ENCODE peak calls at places on chromosomes 3 and 15, in six cellular contexts. K, B, E, C, Y and P are unnamed samples.

GRCh38 chr3:184234224-184234623 is 4.8 kb downstream of the VWA5B2 start:
- DNase-seq in K (peak), B (peak), E (peak), C (no peak), Y (peak), P (no peak)

GRCh38 chr3:60756231-60756630 is 495.0 kb downstream of the FHIT start:
- DNase-seq in K (peak), B (no peak), E (peak), C (no peak), Y (no peak), P (no peak)

GRCh38 chr15:28002867-28003266 is 96.2 kb downstream of the OCA2 start:
- DNase-seq in K (no peak), B (no peak), E (no peak), C (no peak), Y (no peak), P (peak)

GRCh38 chr3:175716451-175716850 is 857.3 kb downstream of the NAALADL2 start:
- DNase-seq in K (peak), B (no peak), E (peak), C (no peak), Y (no peak), P (no peak)

GRCh38 chr3:75737831-75738493 is 47.4 kb downstream of the ZNF717 start:
- DNase-seq in K (peak), B (no peak), E (no peak), C (peak), Y (peak), P (no peak)

GRCh38 chr15:62719316-62719715 is 323.2 kb upstream of the TPM1 start:
- DNase-seq in K (peak), B (no peak), E (peak), C (no peak), Y (no peak), P (no peak)

GRCh38 chr3:100650651-100651611 is 41.5 kb downstream of the ADGRG7 start:
- DNase-seq in K (peak), B (no peak), E (peak), C (peak), Y (peak), P (no peak)

GRCh38 chr3:88150371-88150770 is 612 bp downstream of the C3orf38 start:
- DNase-seq in K (peak), B (no peak), E (no peak), C (peak), Y (peak), P (no peak)

GRCh38 chr3:104908761-104909160 is 457.9 kb upstream of the ALCAM start:
- DNase-seq in K (no peak), B (no peak), E (peak), C (peak), Y (no peak), P (no peak)

GRCh38 chr15:73930790-73931281 is 4.6 kb downstream of the LOXL1 start:
- DNase-seq in K (peak), B (no peak), E (peak), C (no peak), Y (peak), P (no peak)

GRCh38 chr3:47455806-47456452 is 19.8 kb downstream of the SCAP start:
- DNase-seq in K (no peak), B (no peak), E (peak), C (no peak), Y (peak), P (peak)

GRCh38 chr15:75836953-75837321 is 6.3 kb upstream of the UBE2Q2 start:
- DNase-seq in K (peak), B (no peak), E (peak), C (peak), Y (peak), P (no peak)
- TF ChIP-seq CTCF in K (no peak), B (no peak), E (peak), C (no peak), Y (no peak), P (no peak)

DNA sequence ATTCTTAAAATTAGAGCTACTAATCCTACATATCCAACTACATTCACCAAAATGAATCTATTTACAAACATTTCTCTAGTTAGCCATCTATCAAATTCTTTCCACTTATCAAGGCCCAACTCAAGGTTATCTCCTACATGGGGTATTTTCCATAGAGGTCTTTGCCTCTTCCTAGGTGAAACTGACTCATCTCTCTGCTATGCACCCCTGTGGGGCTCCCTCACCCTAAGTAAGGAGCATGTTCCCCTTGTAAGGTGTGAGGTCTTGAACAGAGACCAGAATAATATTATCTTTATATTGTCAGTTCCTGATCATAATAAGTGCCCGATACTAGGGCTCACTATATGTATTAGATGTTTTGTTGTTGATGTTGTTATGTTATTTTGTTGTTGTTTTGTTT is 74.6 kb upstream of the TSC22D2 start:
- DNase-seq in K (no peak), B (no peak), E (no peak), C (no peak), Y (no peak), P (no peak)
- TF ChIP-seq CTCF in K (no peak), B (no peak), E (no peak), C (no peak), Y (no peak), P (no peak)

GRCh38 chr3:46369675-46370132 is 1.0 kb upstream of the CCR5 start:
- DNase-seq in K (no peak), B (no peak), E (no peak), C (peak), Y (no peak), P (peak)

GRCh38 chr3:46367811-46368210 is 2.9 kb upstream of the CCR5 start:
- DNase-seq in K (no peak), B (no peak), E (no peak), C (no peak), Y (no peak), P (peak)

GRCh38 chr3:46370784-46371183 is at the start of gene CCR5:
- DNase-seq in K (no peak), B (no peak), E (no peak), C (peak), Y (no peak), P (no peak)

GRCh38 chr3:46365737-46366524 is 4.8 kb upstream of the CCR5 start:
- DNase-seq in K (no peak), B (no peak), E (no peak), C (no peak), Y (no peak), P (peak)

DNA sequence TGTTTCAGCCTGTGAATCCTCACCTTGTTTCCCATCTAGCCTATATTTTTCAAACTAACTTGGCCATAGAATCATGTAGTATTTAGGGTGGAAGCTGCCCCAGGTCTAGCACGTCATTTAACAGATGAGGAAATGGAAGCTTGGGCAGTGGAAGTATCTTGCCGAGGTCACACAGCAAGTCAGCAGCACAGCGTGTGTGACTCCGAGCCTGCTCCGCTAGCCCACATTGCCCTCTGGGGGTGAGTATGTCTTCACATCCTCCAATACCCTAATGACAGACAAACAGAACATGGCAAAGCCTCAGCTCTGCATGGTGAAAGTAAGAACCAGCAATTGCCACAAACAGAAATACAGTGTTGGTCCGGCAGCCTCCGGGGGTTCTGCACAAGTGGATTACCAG is 2.2 kb upstream of the CCR5 start:
- DNase-seq in K (no peak), B (no peak), E (no peak), C (peak), Y (peak), P (peak)
- TF ChIP-seq CTCF in K (no peak), B (no peak), E (no peak), C (peak), Y (peak), P (peak)

GRCh38 chr3:49671291-49672288 is 2.6 kb upstream of the APEH start:
- DNase-seq in K (no peak), B (peak), E (peak), C (peak), Y (peak), P (no peak)

GRCh38 chr3:49673131-49673714 is 928 bp upstream of the APEH start:
- DNase-seq in K (no peak), B (no peak), E (no peak), C (peak), Y (no peak), P (no peak)

GRCh38 chr3:49675912-49676311 is 1.8 kb downstream of the APEH start:
- DNase-seq in K (no peak), B (no peak), E (no peak), C (no peak), Y (no peak), P (no peak)

GRCh38 chr3:49673715-49674490 is at the start of gene APEH:
- DNase-seq in K (peak), B (peak), E (peak), C (peak), Y (peak), P (peak)

GRCh38 chr3:49674491-49674983 is 386 bp downstream of the APEH start:
- DNase-seq in K (no peak), B (no peak), E (no peak), C (no peak), Y (no peak), P (no peak)
- TF ChIP-seq CTCF in K (no peak), B (no peak), E (no peak), C (no peak), Y (no peak), P (no peak)

GRCh38 chr3:54243262-54243931 is 121.0 kb downstream of the CACNA2D3 start:
- DNase-seq in K (no peak), B (peak), E (no peak), C (peak), Y (no peak), P (no peak)
- TF ChIP-seq CTCF in K (no peak), B (peak), E (peak), C (no peak), Y (no peak), P (no peak)

GRCh38 chr15:43185161-43186002 is at the start of gene CCNDBP1:
- DNase-seq in K (peak), B (peak), E (peak), C (peak), Y (peak), P (peak)
- TF ChIP-seq CTCF in K (peak), B (peak), E (peak), C (peak), Y (peak), P (peak)